ENCODE peak calls at places on chromosomes 11 and 22, in ten cellular contexts. Q, G, N, L, K, F, X, I, C and R are unnamed samples.

GRCh38 chr11:117851852-117852251 is 24.6 kb downstream of the FXYD6 start:
- DNase-seq in Q (no peak), G (no peak), N (no peak), L (no peak), K (peak), F (no peak), X (no peak), I (no peak), C (peak), R (peak)

GRCh38 chr11:13891911-13892310 is 70.6 kb upstream of the SPON1 start:
- DNase-seq in Q (no peak), G (no peak), N (no peak), L (no peak), K (no peak), F (no peak), X (no peak), I (no peak), C (no peak), R (no peak)

GRCh38 chr11:83004855-83005556 is 66.7 kb downstream of the RAB30 start:
- DNase-seq in Q (no peak), G (no peak), N (no peak), L (no peak), K (no peak), F (no peak), X (no peak), I (no peak), C (no peak), R (no peak)

GRCh38 chr11:132312616-132313210 is 942.3 kb downstream of the NTM start:
- DNase-seq in Q (peak), G (no peak), N (peak), L (no peak), K (peak), F (peak), X (no peak), I (no peak), C (peak), R (peak)

GRCh38 chr22:42080287-42080686 is 787 bp downstream of the SMDT1 start:
- DNase-seq in Q (peak), G (no peak), N (no peak), L (no peak), K (peak), F (no peak), X (no peak), I (peak), C (peak), R (peak)

GRCh38 chr22:22103078-22103593 is 120.5 kb upstream of the TOP3B start:
- DNase-seq in Q (peak), G (no peak), N (no peak), L (no peak), K (no peak), F (no peak), X (no peak), I (no peak), C (peak), R (peak)

GRCh38 chr11:15186146-15186545 is 71.4 kb downstream of the INSC start:
- DNase-seq in Q (no peak), G (no peak), N (no peak), L (no peak), K (no peak), F (no peak), X (no peak), I (no peak), C (no peak), R (peak)

GRCh38 chr22:26893034-26893710 is 235.8 kb downstream of the MIAT start:
- DNase-seq in Q (no peak), G (no peak), N (no peak), L (no peak), K (no peak), F (no peak), X (no peak), I (no peak), C (no peak), R (no peak)

GRCh38 chr11:86101493-86101892 is 32.6 kb upstream of the PICALM start:
- DNase-seq in Q (peak), G (no peak), N (no peak), L (no peak), K (no peak), F (no peak), X (no peak), I (no peak), C (peak), R (peak)

GRCh38 chr22:34814260-34814659 is 251.7 kb upstream of the ISX start:
- DNase-seq in Q (no peak), G (peak), N (no peak), L (no peak), K (no peak), F (no peak), X (no peak), I (no peak), C (no peak), R (no peak)

GRCh38 chr11:5550440-5551095 is 2.2 kb upstream of the OR52H1 start:
- DNase-seq in Q (peak), G (peak), N (no peak), L (peak), K (peak), F (no peak), X (no peak), I (no peak), C (peak), R (peak)

GRCh38 chr11:113184498-113184897 is 129.9 kb upstream of the TTC12 start:
- DNase-seq in Q (peak), G (peak), N (no peak), L (no peak), K (peak), F (no peak), X (no peak), I (no peak), C (peak), R (peak)

GRCh38 chr11:117197516-117198456 is 1.4 kb upstream of the TAGLN start:
- DNase-seq in Q (peak), G (no peak), N (peak), L (no peak), K (peak), F (no peak), X (peak), I (peak), C (peak), R (no peak)

GRCh38 chr22:18979957-18980356 is 43.9 kb upstream of the PRODH start:
- DNase-seq in Q (no peak), G (no peak), N (no peak), L (no peak), K (no peak), F (no peak), X (peak), I (no peak), C (no peak), R (no peak)

GRCh38 chr22:17120281-17120680 is 879 bp downstream of the TMEM121B start:
- DNase-seq in Q (peak), G (no peak), N (peak), L (no peak), K (peak), F (peak), X (peak), I (peak), C (peak), R (peak)

GRCh38 chr11:23730307-23730998 is 766.4 kb upstream of the LUZP2 start:
- DNase-seq in Q (no peak), G (no peak), N (no peak), L (no peak), K (no peak), F (no peak), X (no peak), I (no peak), C (no peak), R (no peak)

GRCh38 chr11:120969993-120970392 is 53.9 kb upstream of the TBCEL start:
- DNase-seq in Q (no peak), G (no peak), N (no peak), L (no peak), K (no peak), F (no peak), X (no peak), I (no peak), C (no peak), R (no peak)

GRCh38 chr11:12330491-12331231 is 46.7 kb upstream of the PARVA start:
- DNase-seq in Q (peak), G (no peak), N (no peak), L (no peak), K (peak), F (peak), X (no peak), I (no peak), C (no peak), R (no peak)

GRCh38 chr22:32527756-32528155 is 53.1 kb downstream of the FBXO7 start:
- DNase-seq in Q (no peak), G (no peak), N (no peak), L (no peak), K (no peak), F (no peak), X (no peak), I (no peak), C (no peak), R (no peak)

GRCh38 chr11:59680287-59681154 is 11.7 kb upstream of the PATL1 start:
- DNase-seq in Q (peak), G (no peak), N (peak), L (peak), K (peak), F (peak), X (peak), I (peak), C (peak), R (peak)

GRCh38 chr22:50114221-50114981 is 24.6 kb downstream of the MOV10L1 start:
- DNase-seq in Q (peak), G (peak), N (no peak), L (peak), K (peak), F (no peak), X (no peak), I (no peak), C (peak), R (peak)

GRCh38 chr11:64800633-64801464 is 2.2 kb downstream of the MAP4K2 start:
- DNase-seq in Q (no peak), G (no peak), N (no peak), L (no peak), K (no peak), F (no peak), X (no peak), I (no peak), C (no peak), R (no peak)

GRCh38 chr11:65426839-65427690 is 4.5 kb downstream of the NEAT1 start:
- DNase-seq in Q (peak), G (no peak), N (no peak), L (no peak), K (peak), F (no peak), X (peak), I (peak), C (peak), R (peak)

GRCh38 chr11:69637601-69637955 is 3.4 kb upstream of the CCND1 start:
- DNase-seq in Q (no peak), G (no peak), N (no peak), L (no peak), K (no peak), F (no peak), X (no peak), I (no peak), C (no peak), R (no peak)

GRCh38 chr11:86722041-86722440 is 49.6 kb upstream of the ME3 start:
- DNase-seq in Q (peak), G (no peak), N (no peak), L (no peak), K (peak), F (no peak), X (no peak), I (no peak), C (peak), R (peak)

GRCh38 chr11:106668147-106668546 is 350.1 kb downstream of the GUCY1A2 start:
- DNase-seq in Q (peak), G (peak), N (no peak), L (peak), K (peak), F (no peak), X (no peak), I (no peak), C (peak), R (peak)

GRCh38 chr11:44853674-44854073 is 97.0 kb downstream of the TP53I11 start:
- DNase-seq in Q (no peak), G (no peak), N (no peak), L (no peak), K (no peak), F (no peak), X (no peak), I (no peak), C (no peak), R (no peak)

GRCh38 chr11:123307276-123307675 is 112.2 kb upstream of the CLMP start:
- DNase-seq in Q (no peak), G (no peak), N (no peak), L (no peak), K (no peak), F (no peak), X (no peak), I (no peak), C (no peak), R (no peak)

GRCh38 chr11:70610561-70610960 is 212.2 kb downstream of the CTTN start:
- DNase-seq in Q (no peak), G (no peak), N (no peak), L (no peak), K (peak), F (no peak), X (peak), I (no peak), C (peak), R (peak)

GRCh38 chr11:122189259-122189658 is 73.2 kb upstream of the BLID start:
- DNase-seq in Q (peak), G (peak), N (no peak), L (peak), K (peak), F (no peak), X (no peak), I (no peak), C (peak), R (peak)

GRCh38 chr11:70525006-70525405 is 126.7 kb downstream of the CTTN start:
- DNase-seq in Q (no peak), G (no peak), N (no peak), L (no peak), K (no peak), F (no peak), X (peak), I (no peak), C (no peak), R (no peak)

GRCh38 chr11:18540207-18541009 is 13.7 kb upstream of the TSG101 start:
- DNase-seq in Q (peak), G (no peak), N (no peak), L (no peak), K (peak), F (no peak), X (no peak), I (no peak), C (peak), R (peak)

GRCh38 chr11:103317118-103317517 is 207.9 kb downstream of the DYNC2H1 start:
- DNase-seq in Q (peak), G (no peak), N (no peak), L (no peak), K (no peak), F (no peak), X (no peak), I (no peak), C (peak), R (peak)

GRCh38 chr11:65712633-65713076 is 603 bp downstream of the KAT5 start:
- DNase-seq in Q (no peak), G (no peak), N (no peak), L (no peak), K (no peak), F (no peak), X (no peak), I (no peak), C (no peak), R (no peak)

GRCh38 chr11:63277345-63277943 is 34.0 kb upstream of the SLC22A25 start:
- DNase-seq in Q (no peak), G (no peak), N (no peak), L (no peak), K (no peak), F (no peak), X (no peak), I (no peak), C (no peak), R (no peak)

GRCh38 chr11:46529086-46529905 is 64.5 kb downstream of the AMBRA1 start:
- DNase-seq in Q (peak), G (no peak), N (peak), L (no peak), K (peak), F (peak), X (peak), I (peak), C (peak), R (peak)

GRCh38 chr11:76859708-76860233 is 947 bp upstream of the ACER3 start:
- DNase-seq in Q (no peak), G (no peak), N (no peak), L (no peak), K (no peak), F (no peak), X (peak), I (no peak), C (no peak), R (no peak)
- H3K4me3 ChIP-seq in Q (no peak), G (no peak), N (no peak), L (no peak), K (no peak), F (no peak), X (peak), I (no peak), C (no peak), R (no peak)

GRCh38 chr11:43737194-43737575 is 56.6 kb downstream of the HSD17B12 start:
- DNase-seq in Q (no peak), G (no peak), N (no peak), L (no peak), K (no peak), F (no peak), X (no peak), I (no peak), C (no peak), R (no peak)
- H3K4me3 ChIP-seq in Q (no peak), G (no peak), N (no peak), L (no peak), K (no peak), F (no peak), X (peak), I (no peak), C (no peak), R (no peak)

GRCh38 chr11:10808553-10809372 is at the start of gene EIF4G2:
- DNase-seq in Q (peak), G (peak), N (peak), L (peak), K (peak), F (peak), X (peak), I (peak), C (peak), R (peak)
- H3K4me3 ChIP-seq in Q (peak), G (peak), N (peak), L (peak), K (peak), F (peak), X (peak), I (peak), C (peak), R (peak)

DNA sequence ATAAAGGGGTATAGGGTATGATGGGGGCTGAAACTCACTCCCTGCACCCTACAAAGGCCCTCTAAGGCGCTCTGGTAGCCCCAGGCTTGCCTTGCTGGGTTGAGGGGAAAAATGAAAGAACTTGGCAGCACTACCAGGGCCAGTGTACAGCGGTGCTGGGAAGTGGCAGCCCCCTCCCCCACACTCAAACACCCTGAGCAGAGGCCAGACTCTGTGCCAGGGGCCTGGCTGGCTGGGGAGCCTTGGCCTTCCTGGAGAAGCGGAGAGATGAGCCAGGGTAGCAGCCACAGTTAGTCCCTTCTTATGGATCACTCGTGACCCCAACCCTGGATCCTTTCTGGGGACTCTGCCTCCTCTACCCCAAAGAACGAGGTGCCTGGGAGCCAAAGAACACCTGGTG is 2.7 kb downstream of the TMEM134 start:
- DNase-seq in Q (no peak), G (no peak), N (no peak), L (no peak), K (no peak), F (no peak), X (no peak), I (no peak), C (no peak), R (no peak)
- H3K4me3 ChIP-seq in Q (no peak), G (no peak), N (no peak), L (no peak), K (no peak), F (no peak), X (no peak), I (no peak), C (no peak), R (no peak)